ENCODE peak calls at places on chromosomes 5 and 9, in ten cellular contexts. One of them, this sample, is unnamed.
A peak's percentile ranks its signal among the peaks of the same experiment; 100 is the strongest.

GRCh38 chr5:7801898-7802614 is 48.9 kb downstream of the CFAP90 start:
- DNase-seq in iris pigment epithelial cell: no peak
- DNase-seq in KBM-7: no peak
- DNase-seq in sigmoid colon: no peak
- DNase-seq in endodermal cell: no peak
- DNase-seq in left ventricle myocardium inferior: no peak
- DNase-seq in posterior vena cava: no peak
- DNase-seq in prostate gland: no peak
- DNase-seq in AG04449: no peak
- DNase-seq in fibroblast of the conjunctiva: no peak
- DNase-seq in this sample: peak; percentile 21

GRCh38 chr9:87275039-87275725 is 222.5 kb upstream of the DAPK1 start:
- DNase-seq in fibroblast of the conjunctiva: no peak
- DNase-seq in prostate gland: no peak
- DNase-seq in iris pigment epithelial cell: no peak
- DNase-seq in posterior vena cava: no peak
- DNase-seq in AG04449: no peak
- DNase-seq in endodermal cell: no peak
- DNase-seq in KBM-7: no peak
- DNase-seq in sigmoid colon: no peak
- DNase-seq in left ventricle myocardium inferior: no peak
- DNase-seq in this sample: no peak

GRCh38 chr9:34869390-34869789 is 88.7 kb upstream of the PHF24 start:
- DNase-seq in AG04449: no peak
- DNase-seq in KBM-7: peak; percentile 41
- DNase-seq in iris pigment epithelial cell: peak; percentile 50
- DNase-seq in fibroblast of the conjunctiva: no peak
- DNase-seq in left ventricle myocardium inferior: no peak
- DNase-seq in prostate gland: no peak
- DNase-seq in sigmoid colon: no peak
- DNase-seq in endodermal cell: no peak
- DNase-seq in posterior vena cava: no peak
- DNase-seq in this sample: no peak

GRCh38 chr9:130939405-130939941 is 426 bp upstream of the FIBCD1 start:
- DNase-seq in iris pigment epithelial cell: peak; percentile 22
- DNase-seq in sigmoid colon: no peak
- DNase-seq in endodermal cell: no peak
- DNase-seq in KBM-7: no peak
- DNase-seq in left ventricle myocardium inferior: no peak
- DNase-seq in fibroblast of the conjunctiva: no peak
- DNase-seq in posterior vena cava: no peak
- DNase-seq in AG04449: no peak
- DNase-seq in prostate gland: no peak
- DNase-seq in this sample: no peak

GRCh38 chr5:95241635-95242034 is 43.3 kb downstream of the MCTP1 start:
- DNase-seq in sigmoid colon: no peak
- DNase-seq in AG04449: no peak
- DNase-seq in iris pigment epithelial cell: no peak
- DNase-seq in left ventricle myocardium inferior: no peak
- DNase-seq in prostate gland: no peak
- DNase-seq in KBM-7: peak; percentile 23
- DNase-seq in endodermal cell: no peak
- DNase-seq in fibroblast of the conjunctiva: no peak
- DNase-seq in posterior vena cava: no peak
- DNase-seq in this sample: no peak

GRCh38 chr5:78586251-78586650 is 62.3 kb downstream of the LHFPL2 start:
- DNase-seq in posterior vena cava: no peak
- DNase-seq in fibroblast of the conjunctiva: peak; percentile 77
- DNase-seq in sigmoid colon: no peak
- DNase-seq in KBM-7: peak; percentile 36
- DNase-seq in iris pigment epithelial cell: peak; percentile 100
- DNase-seq in prostate gland: no peak
- DNase-seq in AG04449: peak; percentile 98
- DNase-seq in left ventricle myocardium inferior: no peak
- DNase-seq in endodermal cell: no peak
- DNase-seq in this sample: no peak

GRCh38 chr9:127135056-127135745 is 12.8 kb upstream of the ANGPTL2 start:
- DNase-seq in KBM-7: no peak
- DNase-seq in left ventricle myocardium inferior: no peak
- DNase-seq in endodermal cell: peak; percentile 33
- DNase-seq in posterior vena cava: no peak
- DNase-seq in sigmoid colon: no peak
- DNase-seq in fibroblast of the conjunctiva: no peak
- DNase-seq in prostate gland: no peak
- DNase-seq in AG04449: no peak
- DNase-seq in iris pigment epithelial cell: no peak
- DNase-seq in this sample: no peak

GRCh38 chr5:57207681-57208080 is 33.8 kb downstream of the GPBP1 start:
- DNase-seq in prostate gland: no peak
- DNase-seq in sigmoid colon: peak; percentile 93
- DNase-seq in AG04449: no peak
- DNase-seq in fibroblast of the conjunctiva: no peak
- DNase-seq in left ventricle myocardium inferior: peak; percentile 75
- DNase-seq in endodermal cell: no peak
- DNase-seq in KBM-7: no peak
- DNase-seq in posterior vena cava: no peak
- DNase-seq in iris pigment epithelial cell: no peak
- DNase-seq in this sample: no peak

GRCh38 chr9:20462410-20462809 is 159.9 kb downstream of the MLLT3 start:
- DNase-seq in posterior vena cava: no peak
- DNase-seq in AG04449: no peak
- DNase-seq in KBM-7: no peak
- DNase-seq in endodermal cell: no peak
- DNase-seq in iris pigment epithelial cell: no peak
- DNase-seq in fibroblast of the conjunctiva: no peak
- DNase-seq in sigmoid colon: no peak
- DNase-seq in prostate gland: no peak
- DNase-seq in left ventricle myocardium inferior: no peak
- DNase-seq in this sample: no peak

GRCh38 chr9:87556821-87557220 is 59.2 kb downstream of the DAPK1 start:
- DNase-seq in fibroblast of the conjunctiva: no peak
- DNase-seq in iris pigment epithelial cell: no peak
- DNase-seq in prostate gland: no peak
- DNase-seq in endodermal cell: peak; percentile 31
- DNase-seq in AG04449: no peak
- DNase-seq in KBM-7: peak; percentile 76
- DNase-seq in left ventricle myocardium inferior: peak; percentile 28
- DNase-seq in sigmoid colon: no peak
- DNase-seq in posterior vena cava: no peak
- DNase-seq in this sample: no peak

GRCh38 chr5:61809651-61810050 is 477.6 kb downstream of the ZSWIM6 start:
- DNase-seq in sigmoid colon: no peak
- DNase-seq in endodermal cell: no peak
- DNase-seq in iris pigment epithelial cell: no peak
- DNase-seq in posterior vena cava: no peak
- DNase-seq in fibroblast of the conjunctiva: no peak
- DNase-seq in left ventricle myocardium inferior: no peak
- DNase-seq in KBM-7: no peak
- DNase-seq in AG04449: no peak
- DNase-seq in prostate gland: peak; percentile 81
- DNase-seq in this sample: no peak

GRCh38 chr5:129094924-129095797 is 612 bp downstream of the ISOC1 start:
- DNase-seq in iris pigment epithelial cell: no peak
- DNase-seq in AG04449: no peak
- DNase-seq in sigmoid colon: peak; percentile 85
- DNase-seq in fibroblast of the conjunctiva: no peak
- DNase-seq in prostate gland: peak; percentile 47
- DNase-seq in endodermal cell: no peak
- DNase-seq in left ventricle myocardium inferior: peak; percentile 79
- DNase-seq in KBM-7: peak; percentile 63
- DNase-seq in posterior vena cava: peak; percentile 86
- DNase-seq in this sample: peak; percentile 70

GRCh38 chr5:180006116-180006515 is 65.4 kb downstream of the RNF130 start:
- DNase-seq in fibroblast of the conjunctiva: no peak
- DNase-seq in prostate gland: no peak
- DNase-seq in posterior vena cava: no peak
- DNase-seq in endodermal cell: no peak
- DNase-seq in iris pigment epithelial cell: peak; percentile 48
- DNase-seq in sigmoid colon: no peak
- DNase-seq in KBM-7: no peak
- DNase-seq in left ventricle myocardium inferior: no peak
- DNase-seq in AG04449: no peak
- DNase-seq in this sample: no peak

GRCh38 chr5:141149812-141150211 is at the start of gene PCDHB6:
- DNase-seq in prostate gland: no peak
- DNase-seq in fibroblast of the conjunctiva: no peak
- DNase-seq in AG04449: no peak
- DNase-seq in endodermal cell: peak; percentile 66
- DNase-seq in KBM-7: peak; percentile 22
- DNase-seq in posterior vena cava: no peak
- DNase-seq in left ventricle myocardium inferior: no peak
- DNase-seq in iris pigment epithelial cell: peak; percentile 11
- DNase-seq in sigmoid colon: no peak
- DNase-seq in this sample: no peak

GRCh38 chr9:37220971-37221370 is 100.6 kb downstream of the ZCCHC7 start:
- DNase-seq in fibroblast of the conjunctiva: no peak
- DNase-seq in prostate gland: no peak
- DNase-seq in sigmoid colon: no peak
- DNase-seq in endodermal cell: no peak
- DNase-seq in posterior vena cava: no peak
- DNase-seq in left ventricle myocardium inferior: no peak
- DNase-seq in iris pigment epithelial cell: peak; percentile 40
- DNase-seq in KBM-7: no peak
- DNase-seq in AG04449: no peak
- DNase-seq in this sample: no peak

GRCh38 chr9:114771901-114772300 is 33.9 kb downstream of the TNFSF15 start:
- DNase-seq in posterior vena cava: no peak
- DNase-seq in prostate gland: no peak
- DNase-seq in AG04449: no peak
- DNase-seq in fibroblast of the conjunctiva: no peak
- DNase-seq in iris pigment epithelial cell: peak; percentile 29
- DNase-seq in sigmoid colon: no peak
- DNase-seq in KBM-7: no peak
- DNase-seq in left ventricle myocardium inferior: no peak
- DNase-seq in endodermal cell: no peak
- DNase-seq in this sample: no peak